ENCODE peak calls at places on chromosomes 13 and 19, in nine cellular contexts. Q, W, I, Z, D, R, F, O and N are unnamed samples. For H3K4me1, the result is how much of the 10 kb centered on the place peaks cover.

GRCh38 chr13:42926043-42926442 is 66.0 kb downstream of the EPSTI1 start:
- DNase-seq in Z (no peak), D (no peak), R (no peak), Q (no peak), I (no peak), F (no peak), W (no peak), O (no peak), N (no peak)

GRCh38 chr13:76892488-76892887 is 6.3 kb upstream of the KCTD12 start:
- DNase-seq in R (no peak), Z (no peak), D (no peak), I (no peak), O (no peak), W (no peak), Q (no peak), F (no peak), N (no peak)

GRCh38 chr19:9523885-9524474 is 14.5 kb downstream of the ZNF426 start:
- DNase-seq in Z (no peak), O (no peak), I (no peak), Q (no peak), W (no peak), F (no peak), D (no peak), R (no peak), N (no peak)

GRCh38 chr13:108346376-108346775 is 76.9 kb downstream of the TNFSF13B start:
- DNase-seq in R (no peak), O (peak), Z (no peak), F (no peak), W (peak), I (no peak), D (no peak), Q (no peak), N (no peak)

GRCh38 chr19:39398297-39398864 is 7.2 kb downstream of the MED29 start:
- DNase-seq in I (peak), F (peak), R (peak), Z (peak), D (peak), O (no peak), Q (no peak), W (peak), N (peak)

GRCh38 chr19:48745208-48745995 is 1.3 kb downstream of the IZUMO1 start:
- DNase-seq in Q (no peak), D (peak), F (peak), Z (peak), R (no peak), O (peak), W (peak), I (no peak), N (peak)

GRCh38 chr13:94308808-94309207 is 170.7 kb downstream of the DCT start:
- DNase-seq in O (no peak), Z (no peak), R (no peak), F (no peak), D (no peak), Q (no peak), W (no peak), I (no peak), N (no peak)

GRCh38 chr19:17616961-17617806 is 61.7 kb downstream of the COLGALT1 start:
- DNase-seq in W (no peak), Q (no peak), F (no peak), D (no peak), Z (no peak), R (no peak), O (peak), I (no peak), N (peak)

GRCh38 chr13:109254271-109254670 is 532.1 kb downstream of the IRS2 start:
- DNase-seq in O (no peak), F (no peak), D (no peak), W (no peak), R (no peak), Q (no peak), I (no peak), Z (no peak), N (no peak)

GRCh38 chr13:44692173-44692713 is 116.1 kb upstream of the TSC22D1 start:
- DNase-seq in O (peak), R (no peak), I (no peak), D (no peak), W (no peak), F (no peak), Q (no peak), Z (no peak), N (peak)

GRCh38 chr13:40518481-40518882 is 148.0 kb downstream of the FOXO1 start:
- DNase-seq in Q (no peak), O (no peak), I (no peak), W (no peak), R (no peak), F (no peak), Z (no peak), D (no peak), N (no peak)

DNA sequence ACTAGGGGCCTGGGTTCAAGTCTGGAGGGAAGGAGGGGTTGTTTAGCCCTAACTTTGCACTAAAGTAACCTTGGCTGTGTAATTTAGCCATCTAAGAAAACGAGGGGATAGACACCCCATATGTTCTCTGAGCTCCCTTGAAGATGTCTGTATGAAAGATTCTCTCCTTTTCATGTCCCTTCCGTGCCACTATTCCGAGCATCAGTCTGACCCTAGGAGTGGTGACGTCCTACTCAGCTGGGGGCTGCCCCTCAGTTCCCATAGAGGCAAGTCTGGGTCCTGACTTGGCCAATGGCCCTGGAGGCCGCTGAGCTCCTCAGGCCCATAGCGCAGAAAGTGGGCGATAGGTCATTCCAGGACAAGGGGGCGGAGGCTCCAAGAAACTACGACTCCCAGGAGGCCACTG is 790 bp upstream of the WDFY2 start:
- DNase-seq in W (no peak), Q (no peak), F (no peak), Z (no peak), I (no peak), D (no peak), R (no peak), O (no peak), N (no peak)
- H3K4me1 ChIP-seq in W (under half), Q (under half), F (under half), Z (under half), I (under half), D (under half), R (under half), O (under half), N (under half)

DNA sequence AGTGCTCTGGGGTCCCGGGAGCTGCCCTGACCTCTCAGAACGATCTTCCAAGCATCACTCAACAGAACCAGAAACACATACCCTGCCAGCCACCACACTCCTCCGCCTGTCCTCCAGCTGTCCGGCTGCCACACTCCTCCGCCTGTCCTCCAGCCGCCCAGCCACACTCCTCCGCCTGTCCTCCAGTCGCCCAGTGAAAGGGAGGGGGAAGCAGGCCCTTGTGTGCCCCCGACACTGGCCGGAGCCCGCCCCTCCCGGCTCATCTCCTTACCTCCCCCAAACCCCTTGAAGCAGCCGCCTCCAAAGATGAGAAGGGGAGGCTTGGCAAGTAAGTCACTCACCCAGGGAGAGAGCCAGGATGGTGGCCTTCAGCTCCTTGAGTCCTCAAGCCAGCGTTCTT is 40.2 kb downstream of the STK24 start:
- DNase-seq in Z (no peak), R (no peak), D (no peak), Q (no peak), F (no peak), O (no peak), I (no peak), W (no peak), N (no peak)
- H3K4me1 ChIP-seq in Z (under half), R (half or more), D (under half), Q (under half), F (half or more), O (under half), I (under half), W (half or more), N (under half)

GRCh38 chr13:31179241-31179640 is 17.5 kb upstream of the HSPH1 start:
- DNase-seq in R (no peak), Z (no peak), I (no peak), F (no peak), Q (no peak), W (no peak), D (no peak), O (no peak), N (no peak)
- H3K4me1 ChIP-seq in R (under half), Z (under half), I (under half), F (under half), Q (under half), W (under half), D (under half), O (under half), N (under half)

DNA sequence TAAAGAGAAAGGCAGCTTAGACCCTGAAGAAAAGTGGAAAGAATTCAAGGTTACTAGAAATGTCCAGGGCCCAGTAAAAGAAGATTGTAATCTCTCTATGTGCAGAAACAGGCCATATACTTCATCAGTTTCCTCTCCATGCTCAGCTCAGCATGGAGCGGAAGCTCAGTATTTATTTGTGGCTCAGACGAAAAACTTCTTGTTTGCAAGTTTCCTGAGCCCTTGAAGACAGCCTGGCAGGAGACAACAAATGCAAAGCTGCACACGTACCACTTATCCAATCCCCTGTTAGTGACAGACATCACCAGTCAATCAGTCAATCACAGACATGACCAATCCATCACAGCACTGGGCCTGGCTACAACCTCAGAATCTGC is 8.1 kb upstream of the KLF2 start:
- DNase-seq in O (no peak), Z (peak), W (no peak), F (no peak), D (no peak), I (no peak), R (no peak), Q (no peak), N (no peak)
- H3K4me1 ChIP-seq in O (under half), Z (under half), W (under half), F (under half), D (under half), I (under half), R (under half), Q (under half), N (under half)